ENCODE peak calls at places on chromosomes 16 and 17, in five cellular contexts. I is GM12878, M is H1, N is HepG2, C is K562. Q is an unnamed sample.

GRCh38 chr17:77373298-77374169 is 232.8 kb downstream of the SEC14L1 start:
- DNase-seq in I (no peak), M (peak; percentile 70), N (no peak), C (no peak), Q (no peak)

GRCh38 chr16:67447508-67448076 is 16.7 kb downstream of the HSD11B2 start:
- DNase-seq in I (peak; percentile 15), M (peak; percentile 77), N (peak; percentile 49), C (peak; percentile 69), Q (peak; percentile 54)

GRCh38 chr17:19533718-19534561 is at the start of gene SLC47A1:
- DNase-seq in I (no peak), M (peak; percentile 67), N (peak; percentile 58), C (no peak), Q (no peak)

GRCh38 chr16:84281077-84281476 is 13.6 kb upstream of the WFDC1 start:
- DNase-seq in I (no peak), M (peak; percentile 74), N (no peak), C (peak; percentile 85), Q (peak; percentile 78)

GRCh38 chr17:13509561-13509960 is 92.2 kb downstream of the HS3ST3A1 start:
- DNase-seq in I (no peak), M (no peak), N (no peak), C (no peak), Q (no peak)

GRCh38 chr17:1498869-1499268 is 6.4 kb upstream of the MYO1C start:
- DNase-seq in I (no peak), M (no peak), N (no peak), C (no peak), Q (no peak)

GRCh38 chr16:53056528-53056881 is 1.7 kb downstream of the CHD9 start:
- DNase-seq in I (no peak), M (no peak), N (peak; percentile 72), C (peak; percentile 37), Q (no peak)

GRCh38 chr16:1698680-1699079 is 7.3 kb upstream of the MAPK8IP3 start:
- DNase-seq in I (no peak), M (no peak), N (no peak), C (no peak), Q (no peak)

GRCh38 chr17:65356524-65356923 is 204.9 kb downstream of the AXIN2 start:
- DNase-seq in I (no peak), M (no peak), N (no peak), C (no peak), Q (no peak)

GRCh38 chr16:9836118-9836736 is 346.0 kb downstream of the GRIN2A start:
- DNase-seq in I (no peak), M (no peak), N (no peak), C (peak; percentile 39), Q (no peak)

GRCh38 chr17:50221500-50222480 is 20.4 kb upstream of the COL1A1 start:
- DNase-seq in I (no peak), M (no peak), N (no peak), C (no peak), Q (no peak)

GRCh38 chr17:352421-353212 is at the start of gene RPH3AL:
- DNase-seq in I (no peak), M (no peak), N (peak; percentile 92), C (no peak), Q (peak; percentile 36)

GRCh38 chr16:75389096-75389692 is 44.1 kb downstream of the CFDP1 start:
- DNase-seq in I (no peak), M (no peak), N (no peak), C (no peak), Q (no peak)

GRCh38 chr17:21445091-21445650 is 69.0 kb downstream of the KCNJ12 start:
- DNase-seq in I (no peak), M (no peak), N (no peak), C (no peak), Q (no peak)

GRCh38 chr17:34892864-34893263 is 68.4 kb downstream of the CCT6B start:
- DNase-seq in I (no peak), M (peak; percentile 77), N (no peak), C (peak; percentile 75), Q (peak; percentile 3)

GRCh38 chr17:35313875-35314409 is 59.5 kb downstream of the SLFN11 start:
- DNase-seq in I (no peak), M (no peak), N (no peak), C (peak; percentile 9), Q (no peak)

GRCh38 chr16:82735176-82735575 is 108.4 kb downstream of the CDH13 start:
- DNase-seq in I (no peak), M (no peak), N (no peak), C (no peak), Q (no peak)

GRCh38 chr17:28714281-28714680 is 2.6 kb upstream of the PROCA1 start:
- DNase-seq in I (no peak), M (no peak), N (no peak), C (no peak), Q (no peak)
- TF ChIP-seq CTCF in I (peak; percentile 10), M (peak; percentile 10), N (peak; percentile 62), C (peak; percentile 6), Q (peak; percentile 32)

GRCh38 chr17:57114085-57114673 is 29.1 kb downstream of the AKAP1 start:
- DNase-seq in I (no peak), M (peak; percentile 96), N (peak; percentile 41), C (peak; percentile 78), Q (no peak)
- TF ChIP-seq RAD21 in I (peak; percentile 76), M (peak; percentile 84), N (peak; percentile 79), C (peak; percentile 43), Q (peak; percentile 82)

DNA sequence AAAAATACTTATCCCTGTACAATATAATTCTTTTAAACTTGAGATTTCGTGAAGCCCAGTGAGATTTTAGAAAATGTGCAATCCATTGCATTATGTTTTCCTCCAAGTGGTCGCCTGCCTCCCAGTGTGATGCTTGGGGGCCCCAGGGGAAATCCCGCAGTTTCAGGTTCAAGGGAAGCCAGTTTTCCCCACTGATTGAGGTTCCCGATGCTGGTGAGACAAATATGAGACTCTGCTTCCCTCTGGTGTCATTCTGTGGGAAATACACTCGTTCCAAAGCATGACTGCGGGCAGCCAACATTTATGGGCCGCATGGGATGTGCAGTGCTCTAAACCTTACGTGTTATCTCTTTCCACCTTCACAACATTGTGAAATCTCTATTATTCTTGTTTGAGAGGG is 200.8 kb downstream of the PRKCB start:
- DNase-seq in I (no peak), M (peak; percentile 70), N (peak; percentile 46), C (peak; percentile 57), Q (peak; percentile 29)
- TF ChIP-seq SRF in I (no peak), M (no peak), N (no peak), C (no peak), Q (no peak)

DNA sequence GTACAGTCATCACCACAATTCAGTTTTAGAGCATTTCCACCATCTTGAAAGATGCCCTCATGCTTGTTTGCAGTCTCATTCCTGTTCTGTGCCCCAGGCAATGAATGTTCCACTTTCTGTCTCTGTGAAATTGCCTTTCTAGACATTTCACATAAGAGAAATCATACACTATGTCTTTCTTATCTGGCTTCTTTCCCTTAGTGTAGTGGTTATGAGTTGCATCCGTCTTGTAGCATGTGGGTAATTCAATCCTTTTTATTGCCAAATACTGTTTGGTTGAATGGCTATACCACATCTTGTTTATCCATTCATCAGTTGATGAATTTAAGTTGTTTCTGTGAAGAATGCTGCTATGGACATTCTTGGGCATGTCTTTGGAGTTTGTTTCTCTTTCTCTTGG is 132.5 kb upstream of the PLCG2 start:
- DNase-seq in I (no peak), M (no peak), N (no peak), C (no peak), Q (no peak)
- TF ChIP-seq CTCF in I (no peak), M (no peak), N (no peak), C (no peak), Q (no peak)

DNA sequence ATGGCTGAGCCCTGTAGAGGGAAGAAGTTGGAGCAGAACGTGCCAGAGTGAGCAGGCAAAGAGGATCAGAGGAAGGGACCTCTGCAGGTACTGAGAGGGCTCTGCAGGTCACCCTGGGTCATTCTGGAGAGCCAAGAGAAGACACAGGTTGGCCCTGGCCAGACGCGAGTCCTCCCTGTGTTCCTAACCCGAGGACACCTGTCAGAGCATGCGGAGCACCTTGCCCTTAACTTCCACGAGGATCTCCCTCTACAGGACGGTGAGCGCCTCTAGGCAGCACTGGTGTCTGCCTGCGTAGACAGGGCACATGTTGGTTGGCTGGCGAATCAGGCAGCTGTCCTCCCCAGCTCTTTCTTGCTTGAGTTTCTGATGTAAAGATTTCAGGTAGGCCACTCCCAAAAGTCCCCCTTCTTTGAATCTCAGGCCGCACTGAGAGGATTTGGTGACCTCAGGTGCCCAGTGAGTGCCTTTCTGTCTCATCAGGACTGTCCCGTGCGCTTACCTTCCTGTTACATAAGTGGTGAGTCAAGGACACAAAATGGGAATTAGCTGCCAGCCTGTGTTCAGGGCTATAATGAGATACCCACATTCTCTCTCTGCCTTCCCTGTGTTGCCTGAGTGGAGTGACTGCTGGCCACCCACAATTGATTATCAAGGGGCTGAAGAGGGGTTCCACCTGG is 45.3 kb downstream of the MPRIP start:
- DNase-seq in I (no peak), M (no peak), N (no peak), C (no peak), Q (no peak)
- TF ChIP-seq RAD21 in I (no peak), M (no peak), N (no peak), C (no peak), Q (no peak)

DNA sequence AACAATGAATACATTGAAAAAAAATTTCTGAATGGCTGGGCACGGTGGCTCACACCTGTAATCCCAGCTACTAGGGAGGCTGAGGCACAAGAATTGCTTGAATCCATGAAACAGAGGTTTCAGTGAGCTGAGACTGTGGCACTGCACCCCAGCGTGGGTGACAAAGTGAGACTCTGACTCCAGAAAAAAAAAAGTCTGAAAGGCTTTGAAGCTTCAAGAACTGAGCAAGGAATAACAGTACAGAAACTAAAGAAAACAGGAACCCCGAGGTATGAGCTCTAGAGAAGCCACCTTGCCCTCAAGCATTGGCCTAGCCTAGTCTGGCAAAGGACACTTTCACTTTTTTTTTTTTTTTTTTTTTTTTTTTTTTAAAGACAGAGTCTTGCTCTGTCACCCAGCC is 45.0 kb downstream of the TEX2 start:
- DNase-seq in I (peak; percentile 28), M (no peak), N (no peak), C (no peak), Q (no peak)
- TF ChIP-seq SRF in I (no peak), M (no peak), N (no peak), C (no peak), Q (no peak)

GRCh38 chr17:48468299-48468698 is 38.3 kb upstream of the SKAP1 start:
- DNase-seq in I (no peak), M (no peak), N (no peak), C (no peak), Q (no peak)
- TF ChIP-seq CTCF in I (no peak), M (no peak), N (no peak), C (no peak), Q (no peak)